ENCODE peak calls at places on chromosome 4, in six cellular contexts. K, Q, N, D, B and Z are unnamed samples.

GRCh38 chr4:174999407-174999806 is 81.2 kb downstream of the ADAM29 start:
- DNase-seq in K (peak; percentile 63), Q (no peak), N (no peak), D (no peak), B (peak; percentile 65), Z (peak; percentile 30)

GRCh38 chr4:113060853-113061252 is 11.4 kb downstream of the ANK2 start:
- DNase-seq in K (no peak), Q (no peak), N (no peak), D (no peak), B (no peak), Z (no peak)

GRCh38 chr4:24656906-24657305 is 72.6 kb upstream of the DHX15 start:
- DNase-seq in K (no peak), Q (no peak), N (no peak), D (no peak), B (no peak), Z (no peak)

GRCh38 chr4:41203169-41203568 is 11.2 kb downstream of the APBB2 start:
- DNase-seq in K (peak; percentile 53), Q (no peak), N (no peak), D (no peak), B (no peak), Z (no peak)

GRCh38 chr4:176422511-176422910 is 102.7 kb downstream of the SPCS3 start:
- DNase-seq in K (no peak), Q (no peak), N (no peak), D (no peak), B (no peak), Z (no peak)

GRCh38 chr4:14254252-14254651 is 626.7 kb upstream of the BOD1L1 start:
- DNase-seq in K (peak; percentile 2), Q (peak; percentile 8), N (peak; percentile 83), D (peak; percentile 60), B (peak; percentile 40), Z (no peak)

GRCh38 chr4:8939887-8940742 is 68.5 kb upstream of the HMX1 start:
- DNase-seq in K (no peak), Q (no peak), N (no peak), D (no peak), B (no peak), Z (no peak)

GRCh38 chr4:111937368-111937767 is 207.9 kb upstream of the FAM241A start:
- DNase-seq in K (peak; percentile 56), Q (no peak), N (no peak), D (peak; percentile 45), B (peak; percentile 52), Z (peak; percentile 78)

GRCh38 chr4:14284578-14284977 is 657.1 kb upstream of the BOD1L1 start:
- DNase-seq in K (no peak), Q (no peak), N (no peak), D (no peak), B (no peak), Z (no peak)

GRCh38 chr4:13984996-13985780 is 357.7 kb upstream of the BOD1L1 start:
- DNase-seq in K (peak; percentile 90), Q (no peak), N (no peak), D (peak; percentile 83), B (peak; percentile 23), Z (no peak)

GRCh38 chr4:140149851-140150635 is 3.9 kb downstream of the MAML3 start:
- DNase-seq in K (no peak), Q (peak; percentile 65), N (peak; percentile 92), D (peak; percentile 37), B (peak; percentile 48), Z (peak; percentile 62)

GRCh38 chr4:38805530-38806145 is 1.0 kb upstream of the TLR1 start:
- DNase-seq in K (peak; percentile 25), Q (no peak), N (peak; percentile 48), D (peak; percentile 42), B (no peak), Z (no peak)

GRCh38 chr4:123018391-123018755 is 96.0 kb upstream of the NUDT6 start:
- DNase-seq in K (no peak), Q (no peak), N (no peak), D (peak; percentile 25), B (no peak), Z (no peak)

GRCh38 chr4:10496200-10496599 is 39.0 kb upstream of the ZNF518B start:
- DNase-seq in K (no peak), Q (no peak), N (no peak), D (no peak), B (no peak), Z (no peak)

GRCh38 chr4:138259296-138259695 is 17.1 kb upstream of the SLC7A11 start:
- DNase-seq in K (no peak), Q (no peak), N (no peak), D (no peak), B (no peak), Z (no peak)

GRCh38 chr4:15936495-15936894 is 2.0 kb downstream of the FGFBP1 start:
- DNase-seq in K (no peak), Q (no peak), N (no peak), D (peak; percentile 49), B (no peak), Z (no peak)

GRCh38 chr4:44056721-44057151 is 391.9 kb downstream of the KCTD8 start:
- DNase-seq in K (no peak), Q (no peak), N (no peak), D (no peak), B (no peak), Z (no peak)

GRCh38 chr4:168648929-168649328 is 152.1 kb downstream of the PALLD start:
- DNase-seq in K (peak; percentile 24), Q (no peak), N (no peak), D (no peak), B (no peak), Z (no peak)